ENCODE peak calls at places on chromosomes 6 and 20, in nine cellular contexts. K is IMR-90, H is foreskin fibroblast, C is AG04449, M is astrocyte of the cerebellum, Y is cardiac muscle cell, D is fibroblast of villous mesenchyme, P is transverse colon, L is fibroblast of mammary gland. S is an unnamed sample.

GRCh38 chr6:113381957-113382356 is 475.2 kb upstream of the MARCKS start:
- DNase-seq in K (peak; percentile 75), H (peak; percentile 69), C (no peak), M (peak; percentile 86), Y (peak; percentile 18), D (peak; percentile 50), P (peak; percentile 14), L (peak; percentile 76), S (peak; percentile 43)

GRCh38 chr20:60559462-60559861 is 601.2 kb downstream of the CDH26 start:
- DNase-seq in K (no peak), H (no peak), C (no peak), M (no peak), Y (peak; percentile 86), D (no peak), P (no peak), L (no peak), S (no peak)

GRCh38 chr20:53224851-53225250 is 252.7 kb downstream of the TSHZ2 start:
- DNase-seq in K (peak; percentile 18), H (no peak), C (no peak), M (no peak), Y (no peak), D (peak; percentile 68), P (no peak), L (peak; percentile 85), S (no peak)

GRCh38 chr6:7644394-7644793 is 54.4 kb downstream of the SNRNP48 start:
- DNase-seq in K (no peak), H (no peak), C (no peak), M (no peak), Y (no peak), D (no peak), P (peak; percentile 16), L (no peak), S (no peak)

GRCh38 chr20:25077610-25078169 is 4.3 kb downstream of the VSX1 start:
- DNase-seq in K (peak; percentile 6), H (peak; percentile 29), C (no peak), M (no peak), Y (no peak), D (peak; percentile 38), P (no peak), L (peak; percentile 33), S (no peak)

GRCh38 chr6:86516087-86516486 is 421.2 kb upstream of the HTR1E start:
- DNase-seq in K (no peak), H (no peak), C (no peak), M (no peak), Y (no peak), D (no peak), P (no peak), L (no peak), S (no peak)

GRCh38 chr6:169190144-169190584 is 63.5 kb downstream of the THBS2 start:
- DNase-seq in K (peak; percentile 89), H (peak; percentile 73), C (peak; percentile 90), M (peak; percentile 82), Y (no peak), D (peak; percentile 92), P (peak; percentile 27), L (peak; percentile 90), S (no peak)

GRCh38 chr6:53628354-53629119 is 37.0 kb downstream of the KLHL31 start:
- DNase-seq in K (peak; percentile 58), H (no peak), C (peak; percentile 46), M (peak; percentile 84), Y (no peak), D (peak; percentile 80), P (no peak), L (peak; percentile 89), S (no peak)

GRCh38 chr6:168623736-168624135 is 182.8 kb downstream of the SMOC2 start:
- DNase-seq in K (no peak), H (no peak), C (no peak), M (no peak), Y (no peak), D (no peak), P (no peak), L (no peak), S (no peak)

GRCh38 chr6:157224178-157224956 is 99.0 kb downstream of the TMEM242 start:
- DNase-seq in K (no peak), H (no peak), C (no peak), M (no peak), Y (no peak), D (no peak), P (no peak), L (no peak), S (no peak)
- H3K4me3 ChIP-seq in K (no peak overlapping the region), H (no peak overlapping the region), C (no peak overlapping the region), M (no peak overlapping the region), Y (no peak overlapping the region), D (no peak overlapping the region), P (no peak overlapping the region), L (no peak overlapping the region), S (no peak overlapping the region)

GRCh38 chr6:27748662-27749061 is 163.5 kb downstream of the OR2B2 start:
- DNase-seq in K (no peak), H (no peak), C (no peak), M (no peak), Y (no peak), D (no peak), P (no peak), L (no peak), S (no peak)

GRCh38 chr6:27755768-27756167 is 156.4 kb downstream of the OR2B2 start:
- DNase-seq in K (no peak), H (no peak), C (no peak), M (no peak), Y (no peak), D (no peak), P (no peak), L (no peak), S (no peak)

GRCh38 chr6:27753668-27754407 is 158.4 kb downstream of the OR2B2 start:
- DNase-seq in K (peak; percentile 76), H (peak; percentile 80), C (no peak), M (peak; percentile 55), Y (peak; percentile 95), D (peak; percentile 78), P (peak; percentile 79), L (peak; percentile 90), S (peak; percentile 77)

GRCh38 chr6:27754408-27754782 is 157.8 kb downstream of the OR2B2 start:
- DNase-seq in K (no peak), H (no peak), C (no peak), M (no peak), Y (no peak), D (no peak), P (no peak), L (no peak), S (no peak)

DNA sequence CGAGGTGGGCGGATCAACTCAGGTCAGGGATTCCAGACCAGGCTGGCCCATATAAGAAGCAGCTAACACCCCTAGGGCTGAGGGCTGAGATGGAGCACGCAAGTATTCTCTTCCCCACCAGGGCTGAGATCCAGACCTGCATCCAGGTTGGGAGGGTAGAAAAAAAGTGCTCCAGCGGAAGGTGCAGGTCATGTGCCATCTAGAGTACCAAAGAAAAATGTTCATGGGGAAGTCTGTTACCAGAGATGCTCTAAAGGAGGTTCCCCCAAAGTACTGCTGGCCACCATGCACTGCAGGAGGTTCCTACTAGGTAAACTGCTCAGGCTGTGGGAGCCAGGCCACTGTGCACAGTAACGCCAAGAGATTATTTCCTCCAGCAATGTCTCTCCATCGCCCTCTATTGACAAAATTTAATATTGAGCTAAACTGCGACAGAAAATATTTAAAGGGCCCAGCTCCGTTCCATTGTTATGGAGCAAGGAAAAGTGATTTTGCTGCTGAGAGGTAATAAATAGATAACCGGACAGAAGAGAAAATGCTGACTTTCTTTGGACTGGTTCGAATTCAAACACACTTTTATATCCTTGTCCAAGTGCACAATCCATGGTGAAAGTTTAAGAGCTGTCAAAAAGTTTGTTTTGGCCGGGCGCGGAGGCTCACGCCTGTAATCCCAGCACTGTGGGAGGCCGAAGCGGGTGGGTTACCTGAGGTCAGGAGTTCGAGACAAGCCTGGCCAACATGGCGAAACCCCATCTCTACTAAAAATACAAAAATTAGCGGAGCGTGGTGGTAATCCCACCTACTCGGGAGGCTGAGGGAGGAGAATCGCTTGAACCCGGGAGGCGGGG is 159.9 kb downstream of the OR2B2 start:
- DNase-seq in K (peak; percentile 76), H (peak; percentile 55), C (no peak), M (peak; percentile 76), Y (peak; percentile 88), D (peak; percentile 85), P (peak; percentile 50), L (peak; percentile 78), S (peak; percentile 60)
- TF ChIP-seq CTCF in K (peak; percentile 90), H (peak; percentile 72), C (peak; percentile 60), M (peak; percentile 80), Y (peak; percentile 80), D (peak; percentile 85), P (peak; percentile 85), L (peak; percentile 82), S (peak; percentile 61)

DNA sequence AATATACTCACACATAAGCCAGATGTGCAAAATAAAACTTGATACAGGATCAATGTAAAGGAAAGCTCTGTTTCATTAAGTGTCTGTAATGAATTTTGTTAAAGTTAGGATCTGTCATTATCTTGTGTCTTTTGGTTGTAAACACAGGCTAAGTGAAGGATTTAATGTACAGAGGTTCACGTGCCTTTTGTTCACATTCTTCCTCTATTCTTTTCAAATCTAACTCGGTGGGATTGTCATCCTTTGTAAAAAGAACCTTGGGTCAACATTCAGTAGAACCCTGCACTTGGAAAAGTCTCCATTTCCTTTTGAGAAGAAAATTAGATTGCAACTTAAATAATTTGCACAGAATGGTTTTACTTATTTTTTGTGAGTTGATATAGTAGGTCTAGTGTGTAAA is 7.7 kb upstream of the LIN28B start:
- DNase-seq in K (no peak), H (no peak), C (no peak), M (no peak), Y (no peak), D (no peak), P (no peak), L (no peak), S (no peak)
- H3K4me3 ChIP-seq in K (no peak overlapping the region), H (no peak overlapping the region), C (no peak overlapping the region), M (no peak overlapping the region), Y (no peak overlapping the region), D (no peak overlapping the region), P (no peak overlapping the region), L (no peak overlapping the region), S (no peak overlapping the region)

GRCh38 chr20:62406635-62407176 is 379 bp downstream of the CABLES2 start:
- DNase-seq in K (no peak), H (no peak), C (no peak), M (no peak), Y (no peak), D (no peak), P (no peak), L (no peak), S (no peak)
- TF ChIP-seq CTCF in K (no peak), H (no peak), C (no peak), M (no peak), Y (no peak), D (no peak), P (no peak), L (no peak), S (no peak)

GRCh38 chr6:2129076-2129695 is 116.2 kb downstream of the GMDS start:
- DNase-seq in K (no peak), H (no peak), C (no peak), M (no peak), Y (no peak), D (no peak), P (no peak), L (no peak), S (no peak)
- H3K4me3 ChIP-seq in K (no peak overlapping the region), H (no peak overlapping the region), C (no peak overlapping the region), M (no peak overlapping the region), Y (no peak overlapping the region), D (no peak overlapping the region), P (no peak overlapping the region), L (no peak overlapping the region), S (no peak overlapping the region)

DNA sequence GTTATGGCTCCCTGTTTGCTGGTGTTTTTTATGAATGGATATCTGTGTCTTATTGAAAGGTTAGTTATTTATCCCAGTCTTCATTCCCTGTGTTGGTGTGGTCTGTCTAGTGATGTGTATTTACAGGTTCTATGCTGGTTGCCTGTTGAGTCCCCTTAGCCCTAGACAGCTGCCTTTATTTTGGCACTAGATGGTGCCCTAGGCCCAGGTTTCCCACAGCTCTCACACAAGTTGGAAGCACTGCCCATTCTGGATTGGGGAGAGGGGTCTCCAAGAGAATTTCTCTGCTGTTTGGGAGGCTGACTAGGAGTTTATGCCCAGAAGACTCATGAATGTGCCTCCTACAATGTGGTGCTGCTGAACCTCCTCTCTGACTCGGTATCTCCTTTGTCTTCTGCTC is 12.4 kb downstream of the GRM1 start:
- DNase-seq in K (no peak), H (no peak), C (no peak), M (peak; percentile 18), Y (peak; percentile 66), D (peak; percentile 0), P (no peak), L (peak; percentile 23), S (no peak)
- TF ChIP-seq CTCF in K (no peak), H (peak; percentile 29), C (peak; percentile 4), M (peak; percentile 62), Y (peak; percentile 35), D (peak; percentile 32), P (no peak), L (peak; percentile 39), S (peak; percentile 39)